ENCODE peak calls at places on chromosome 2, in ten cellular contexts. Y is HCT116, T is foreskin fibroblast, I is kidney epithelial cell, H is astrocyte, Q is left ventricle myocardium inferior, C is WERI-Rb-1, U is GM10248, S is HepG2, Z is GM13976. X is an unnamed sample.

GRCh38 chr2:18118703-18119102 is 240.2 kb downstream of the KCNS3 start:
- DNase-seq in Z (no peak), S (no peak), H (peak; percentile 59), I (no peak), C (no peak), U (no peak), Y (no peak), Q (no peak), T (peak; percentile 7), X (no peak)

GRCh38 chr2:10028988-10029874 is 14.1 kb upstream of the KLF11 start:
- DNase-seq in T (no peak), U (peak; percentile 87), C (peak; percentile 80), Q (peak; percentile 73), Z (peak; percentile 90), S (no peak), I (no peak), H (no peak), Y (no peak), X (no peak)

GRCh38 chr2:95347681-95348608 is 50.8 kb downstream of the KCNIP3 start:
- DNase-seq in C (no peak), Y (no peak), H (no peak), S (no peak), U (no peak), Q (no peak), I (no peak), Z (no peak), T (no peak), X (no peak)

GRCh38 chr2:70983506-70984227 is 5.2 kb downstream of the ANKRD53 start:
- DNase-seq in U (no peak), H (no peak), T (no peak), S (no peak), I (no peak), C (peak; percentile 83), Q (no peak), Y (no peak), Z (no peak), X (no peak)

GRCh38 chr2:101823347-101823791 is 125.9 kb downstream of the MAP4K4 start:
- DNase-seq in H (peak; percentile 75), Y (peak; percentile 16), C (peak; percentile 40), S (peak; percentile 71), U (peak; percentile 34), T (peak; percentile 62), I (no peak), Z (no peak), Q (no peak), X (peak; percentile 52)

GRCh38 chr2:10086950-10087349 is 6.7 kb upstream of the CYS1 start:
- DNase-seq in I (no peak), Z (no peak), Y (no peak), S (peak; percentile 56), C (no peak), H (no peak), T (no peak), U (no peak), Q (no peak), X (no peak)

GRCh38 chr2:182379235-182379634 is 47.6 kb downstream of the PDE1A start:
- DNase-seq in Z (no peak), U (no peak), S (no peak), Q (no peak), Y (no peak), H (peak; percentile 58), T (peak; percentile 16), C (no peak), I (no peak), X (no peak)

GRCh38 chr2:25615920-25616319 is 57.5 kb downstream of the DTNB start:
- DNase-seq in C (no peak), H (no peak), Y (no peak), Z (no peak), S (no peak), Q (no peak), I (no peak), U (no peak), T (no peak), X (no peak)

GRCh38 chr2:129901754-129902415 is 77.6 kb upstream of the RAB6C start:
- DNase-seq in Y (no peak), T (no peak), H (no peak), I (no peak), S (no peak), C (no peak), Z (no peak), U (no peak), Q (no peak), X (no peak)

GRCh38 chr2:98461650-98462049 is 17.0 kb downstream of the INPP4A start:
- DNase-seq in T (no peak), S (no peak), Y (no peak), Q (peak; percentile 57), U (no peak), C (no peak), H (no peak), I (no peak), Z (no peak), X (peak; percentile 24)

GRCh38 chr2:239150125-239151011 is 250.5 kb downstream of the HDAC4 start:
- DNase-seq in H (no peak), Z (no peak), T (no peak), S (no peak), Q (peak; percentile 3), U (no peak), I (no peak), C (no peak), Y (no peak), X (peak; percentile 8)

GRCh38 chr2:64052468-64053241 is 33.4 kb upstream of the VPS54 start:
- DNase-seq in T (no peak), I (no peak), Y (no peak), U (no peak), S (no peak), C (no peak), Z (no peak), Q (no peak), H (no peak), X (no peak)

GRCh38 chr2:133346654-133347053 is 221.6 kb downstream of the NCKAP5 start:
- DNase-seq in T (peak; percentile 61), Q (no peak), I (peak; percentile 85), H (peak; percentile 84), Z (no peak), S (no peak), C (no peak), U (no peak), Y (no peak), X (no peak)

GRCh38 chr2:129667586-129667985 is 311.9 kb upstream of the RAB6C start:
- DNase-seq in I (no peak), U (no peak), T (no peak), Q (no peak), C (no peak), S (no peak), Y (no peak), H (no peak), Z (no peak), X (no peak)

GRCh38 chr2:120498576-120499394 is 152.8 kb downstream of the INHBB start:
- DNase-seq in Z (no peak), H (no peak), Q (no peak), I (no peak), T (no peak), S (no peak), Y (no peak), C (no peak), U (no peak), X (no peak)

GRCh38 chr2:2810504-2810903 is 479.4 kb upstream of the MYT1L start:
- DNase-seq in H (no peak), I (no peak), S (no peak), Y (no peak), C (no peak), U (no peak), T (no peak), Z (no peak), Q (no peak), X (no peak)
- TF ChIP-seq CTCF in H (no peak), I (no peak), S (no peak), Y (no peak), C (peak; percentile 59), U (no peak), T (no peak), Z (no peak), Q (no peak), X (no peak)

GRCh38 chr2:48433682-48434081 is 96.3 kb upstream of the STON1 start:
- DNase-seq in H (no peak), U (no peak), Q (no peak), Y (no peak), C (no peak), T (no peak), I (no peak), S (no peak), Z (no peak), X (no peak)
- TF ChIP-seq CTCF in H (no peak), U (no peak), Q (no peak), Y (no peak), C (no peak), T (no peak), I (no peak), S (peak; percentile 14), Z (no peak), X (no peak)

DNA sequence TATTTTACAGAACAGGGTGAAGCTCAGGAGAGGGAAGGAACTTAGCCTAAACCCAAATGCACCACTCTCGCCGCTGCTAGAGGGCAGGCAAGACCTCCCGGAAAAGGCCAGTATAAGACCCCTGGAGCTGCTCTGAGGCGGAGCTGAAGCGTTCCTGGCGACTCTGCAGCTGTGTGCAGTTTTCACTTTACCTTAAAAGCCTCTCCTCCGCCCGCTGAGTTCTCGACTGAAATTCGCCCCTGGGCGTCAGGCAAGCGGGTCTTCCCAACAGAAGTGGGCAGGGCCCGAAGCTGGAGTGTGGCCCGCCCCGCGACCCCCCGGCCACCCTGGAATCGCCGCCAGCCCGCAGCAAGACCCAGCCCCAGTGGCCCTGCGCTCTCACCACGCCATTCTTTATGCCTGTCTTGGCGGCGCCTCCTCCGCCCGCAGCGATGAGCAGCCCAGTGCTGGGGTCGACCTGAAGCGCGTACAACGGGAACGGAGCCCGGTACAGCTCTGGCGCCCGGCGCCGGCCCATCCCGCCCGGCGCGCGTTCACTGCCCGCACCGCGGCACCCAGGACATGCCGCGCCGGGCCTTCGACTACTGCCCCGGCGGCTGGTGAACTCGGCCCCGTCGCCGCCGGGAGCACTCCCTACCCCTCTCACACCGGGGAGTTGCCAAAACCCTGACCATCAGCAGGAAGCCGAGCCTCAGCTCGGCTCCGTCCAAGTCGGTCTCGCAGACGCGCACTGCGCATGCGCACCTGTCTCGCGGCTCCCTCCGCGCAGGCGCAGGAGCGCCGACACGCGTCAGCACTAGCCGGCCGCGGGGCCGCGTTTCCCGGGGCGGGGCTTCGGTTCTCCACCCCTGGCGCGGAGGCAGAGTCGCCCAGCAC is at the start of gene PREB:
- DNase-seq in Y (peak; percentile 87), Q (peak; percentile 97), I (peak; percentile 72), S (peak; percentile 91), C (peak; percentile 100), T (peak; percentile 93), U (peak; percentile 100), H (peak; percentile 70), Z (peak; percentile 100), X (peak; percentile 98)
- TF ChIP-seq CTCF in Y (no peak), Q (no peak), I (peak; percentile 33), S (peak; percentile 34), C (peak; percentile 61), T (peak; percentile 44), U (peak; percentile 43), H (peak; percentile 22), Z (peak; percentile 25), X (peak; percentile 41)

GRCh38 chr2:204441316-204441715 is 104.0 kb upstream of the PARD3B start:
- DNase-seq in U (no peak), H (no peak), Q (no peak), T (no peak), C (no peak), S (no peak), Z (no peak), Y (no peak), I (peak; percentile 21), X (no peak)

GRCh38 chr2:204447722-204448121 is 97.6 kb upstream of the PARD3B start:
- DNase-seq in Y (no peak), U (no peak), Q (no peak), C (no peak), I (no peak), H (no peak), Z (no peak), T (no peak), S (no peak), X (no peak)

GRCh38 chr2:204445149-204445548 is 100.1 kb upstream of the PARD3B start:
- DNase-seq in Z (no peak), Q (no peak), U (no peak), C (no peak), H (no peak), T (no peak), Y (no peak), I (no peak), S (no peak), X (no peak)
- TF ChIP-seq CTCF in Z (no peak), Q (no peak), U (no peak), C (no peak), H (no peak), T (no peak), Y (no peak), I (no peak), S (no peak), X (no peak)